ENCODE peak calls at places on chromosomes 6 and 20, in ten cellular contexts. L, K, Y, Z, M, E, F, S, U and N are unnamed samples.

GRCh38 chr20:49161428-49162152 is 26.5 kb downstream of the STAU1 start:
- DNase-seq in F (no peak), U (no peak), Y (peak; percentile 86), L (no peak), K (no peak), E (no peak), M (no peak), S (no peak), Z (no peak), N (no peak)

GRCh38 chr6:115753446-115753845 is 307.2 kb downstream of the FRK start:
- DNase-seq in Z (no peak), L (no peak), U (no peak), S (no peak), E (no peak), Y (no peak), K (no peak), F (no peak), M (no peak), N (no peak)

GRCh38 chr6:70166088-70166958 is 136.6 kb downstream of the COL9A1 start:
- DNase-seq in F (peak; percentile 72), K (peak; percentile 3), E (peak; percentile 61), Z (no peak), M (peak; percentile 78), L (peak; percentile 46), U (peak; percentile 46), S (peak; percentile 32), Y (peak; percentile 8), N (peak; percentile 60)

GRCh38 chr6:83708970-83709747 is at the start of gene SNAP91:
- DNase-seq in E (peak; percentile 92), U (no peak), K (no peak), Z (peak; percentile 95), M (peak; percentile 67), L (peak; percentile 2), S (no peak), F (no peak), Y (no peak), N (peak; percentile 12)

GRCh38 chr20:44646023-44646640 is 5.4 kb downstream of the ADA start:
- DNase-seq in Z (no peak), E (no peak), L (peak; percentile 49), Y (no peak), U (peak; percentile 43), S (no peak), K (peak; percentile 13), F (no peak), M (peak; percentile 80), N (peak; percentile 71)

GRCh38 chr6:56247654-56248122 is 308 bp upstream of the COL21A1 start:
- DNase-seq in K (no peak), Z (no peak), E (no peak), S (no peak), F (no peak), M (no peak), Y (no peak), L (no peak), U (no peak), N (no peak)

GRCh38 chr20:1472556-1473243 is 6.1 kb upstream of the NSFL1C start:
- DNase-seq in U (no peak), F (no peak), M (no peak), Y (no peak), S (peak; percentile 28), K (no peak), L (no peak), Z (no peak), E (no peak), N (no peak)

GRCh38 chr6:56851541-56852248 is 103.2 kb upstream of the BEND6 start:
- DNase-seq in S (no peak), L (peak; percentile 91), Z (peak; percentile 66), M (no peak), Y (peak; percentile 72), K (no peak), E (peak; percentile 73), F (no peak), U (peak; percentile 91), N (peak; percentile 89)

GRCh38 chr6:10547809-10548208 is 26.7 kb downstream of the GCNT2 start:
- DNase-seq in K (no peak), F (no peak), S (no peak), U (no peak), Z (no peak), M (no peak), E (no peak), Y (no peak), L (no peak), N (no peak)

GRCh38 chr20:57124800-57125399 is 141.5 kb downstream of the BMP7 start:
- DNase-seq in F (no peak), S (no peak), L (no peak), E (no peak), U (no peak), Y (no peak), K (no peak), M (no peak), Z (no peak), N (no peak)

GRCh38 chr6:80366721-80367120 is 260.2 kb downstream of the BCKDHB start:
- DNase-seq in Y (no peak), E (peak; percentile 94), L (peak; percentile 81), Z (peak; percentile 55), F (no peak), S (no peak), U (peak; percentile 66), K (no peak), M (no peak), N (peak; percentile 90)

GRCh38 chr6:52503853-52504777 is 72.7 kb downstream of the TRAM2 start:
- DNase-seq in E (no peak), L (peak; percentile 69), F (peak; percentile 94), S (peak; percentile 95), Z (peak; percentile 61), Y (no peak), M (peak; percentile 85), U (peak; percentile 83), K (no peak), N (peak; percentile 82)

GRCh38 chr6:111628117-111628866 is 22.6 kb upstream of the TRAF3IP2 start:
- DNase-seq in M (no peak), K (no peak), L (peak; percentile 44), Y (no peak), E (no peak), Z (no peak), F (no peak), U (peak; percentile 19), S (no peak), N (peak; percentile 71)

GRCh38 chr20:44218441-44218840 is 7.9 kb upstream of the OSER1 start:
- DNase-seq in E (no peak), L (no peak), F (no peak), K (peak; percentile 47), U (no peak), S (no peak), M (no peak), Z (no peak), Y (no peak), N (no peak)

GRCh38 chr20:51400051-51400926 is 142.2 kb downstream of the NFATC2 start:
- DNase-seq in F (no peak), M (peak; percentile 84), L (no peak), E (no peak), U (no peak), Y (no peak), S (no peak), Z (no peak), K (peak; percentile 53), N (no peak)
- H3K4me3 ChIP-seq in F (no peak overlapping the region), M (no peak overlapping the region), L (no peak overlapping the region), E (no peak overlapping the region), U (no peak overlapping the region), Y (no peak overlapping the region), S (no peak overlapping the region), Z (no peak overlapping the region), K (peak overlapping the region; percentile 19), N (no peak overlapping the region)

GRCh38 chr6:6751197-6751596 is 162.7 kb downstream of the LY86 start:
- DNase-seq in K (no peak), Y (no peak), E (no peak), F (no peak), U (no peak), L (no peak), Z (no peak), M (no peak), S (no peak), N (no peak)

GRCh38 chr6:6751615-6752014 is 163.1 kb downstream of the LY86 start:
- DNase-seq in L (no peak), Y (no peak), S (no peak), K (no peak), Z (no peak), U (no peak), F (no peak), E (no peak), M (no peak), N (no peak)

GRCh38 chr6:6748001-6748400 is 159.5 kb downstream of the LY86 start:
- DNase-seq in U (no peak), E (no peak), F (no peak), S (no peak), L (no peak), M (no peak), Z (no peak), Y (no peak), K (no peak), N (no peak)

GRCh38 chr6:6752129-6752528 is 163.6 kb downstream of the LY86 start:
- DNase-seq in F (no peak), M (no peak), Y (no peak), E (peak; percentile 42), L (no peak), S (no peak), Z (no peak), K (no peak), U (no peak), N (no peak)

GRCh38 chr6:6749791-6750434 is 161.4 kb downstream of the LY86 start:
- DNase-seq in L (peak; percentile 90), K (no peak), F (peak; percentile 83), E (peak; percentile 20), M (no peak), S (peak; percentile 66), U (peak; percentile 94), Y (peak; percentile 61), Z (no peak), N (peak; percentile 77)
- TF ChIP-seq CTCF in L (no peak), K (no peak), F (no peak), E (no peak), M (no peak), S (no peak), U (no peak), Y (peak; percentile 28), Z (no peak), N (no peak)

GRCh38 chr20:58388028-58388601 is 914 bp upstream of the VAPB start:
- DNase-seq in Y (no peak), M (no peak), U (no peak), Z (no peak), L (no peak), F (no peak), S (no peak), K (no peak), E (no peak), N (no peak)
- H3K4me3 ChIP-seq in Y (peak overlapping the region; percentile 71), M (no peak overlapping the region), U (peak overlapping the region; percentile 73), Z (no peak overlapping the region), L (no peak overlapping the region), F (peak overlapping the region; percentile 73), S (no peak overlapping the region), K (no peak overlapping the region), E (peak overlapping the region; percentile 56), N (no peak overlapping the region)

DNA sequence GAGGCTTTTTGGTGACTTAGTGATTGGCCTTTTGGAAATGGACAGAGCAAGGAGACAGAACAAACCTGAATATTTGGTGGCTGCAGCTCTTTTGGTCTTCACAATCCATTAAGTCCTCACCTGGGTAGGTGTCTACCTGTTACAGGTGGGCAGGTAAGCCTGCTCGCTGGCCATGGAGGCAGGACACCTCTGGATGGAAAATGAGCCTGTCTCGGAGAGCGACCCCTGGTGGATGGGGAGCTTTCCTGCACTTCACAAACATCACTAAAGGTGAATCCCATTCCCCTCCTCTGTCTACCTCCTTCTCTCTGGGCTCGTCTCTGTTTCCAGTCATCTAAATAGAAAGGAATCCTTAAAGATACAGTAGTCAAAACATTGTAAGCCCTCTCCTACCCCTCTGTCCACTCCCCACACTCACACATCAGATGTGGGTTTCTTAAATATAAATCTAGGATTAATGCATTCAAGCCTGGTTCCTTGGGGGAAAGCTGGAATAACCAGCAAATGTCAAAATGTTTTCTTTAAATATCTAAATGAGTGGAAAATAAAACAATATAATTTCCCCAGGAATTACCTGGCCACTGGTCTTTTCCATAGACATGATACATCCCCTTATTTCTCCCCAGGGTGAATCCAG is 304.9 kb downstream of the CDH26 start:
- DNase-seq in E (peak; percentile 25), Z (peak; percentile 42), Y (peak; percentile 29), S (peak; percentile 45), K (peak; percentile 26), L (no peak), M (peak; percentile 85), F (peak; percentile 80), U (peak; percentile 22), N (peak; percentile 19)
- TF ChIP-seq CTCF in E (peak; percentile 25), Z (peak; percentile 34), Y (peak; percentile 74), S (peak; percentile 41), K (peak; percentile 73), L (peak; percentile 44), M (peak; percentile 80), F (peak; percentile 49), U (peak; percentile 84), N (peak; percentile 65)